ENCODE peak calls at places on chromosomes 2 and 18, in eight cellular contexts. D, K, I, U, V, G, P and C are unnamed samples.

GRCh38 chr2:241956521-241957110 is 87.1 kb downstream of the RTP5 start:
- DNase-seq in G (no peak), D (no peak), K (no peak), V (no peak), U (no peak), I (no peak), P (no peak), C (no peak)

GRCh38 chr2:121696410-121696930 is 40.2 kb downstream of the NIFK start:
- DNase-seq in I (no peak), G (peak; percentile 33), D (no peak), K (no peak), U (no peak), P (no peak), V (no peak), C (no peak)

GRCh38 chr18:33567705-33568104 is 10.3 kb upstream of the ASXL3 start:
- DNase-seq in D (no peak), V (no peak), G (no peak), P (no peak), K (no peak), I (no peak), U (no peak), C (no peak)

GRCh38 chr2:207692206-207693065 is 19.0 kb upstream of the CCNYL1 start:
- DNase-seq in G (peak; percentile 66), P (no peak), U (no peak), I (no peak), V (peak; percentile 66), D (peak; percentile 28), K (peak; percentile 18), C (peak; percentile 32)

GRCh38 chr18:79586436-79587297 is 92.9 kb upstream of the CTDP1 start:
- DNase-seq in K (no peak), V (no peak), U (no peak), G (no peak), I (no peak), D (no peak), P (no peak), C (no peak)

GRCh38 chr2:212448698-212449097 is 89.9 kb downstream of the ERBB4 start:
- DNase-seq in G (no peak), P (no peak), V (no peak), I (no peak), D (no peak), K (no peak), U (no peak), C (no peak)

GRCh38 chr2:147844691-147845607 is at the start of gene ACVR2A:
- DNase-seq in D (peak; percentile 41), V (peak; percentile 76), I (no peak), P (peak; percentile 36), K (peak; percentile 67), G (peak; percentile 78), U (peak; percentile 27), C (peak; percentile 51)

GRCh38 chr2:85851253-85851955 is 37.4 kb downstream of the ST3GAL5 start:
- DNase-seq in I (no peak), U (no peak), D (no peak), G (no peak), V (no peak), P (peak; percentile 55), K (no peak), C (peak; percentile 7)

GRCh38 chr18:45464619-45465018 is 150.7 kb upstream of the SLC14A2 start:
- DNase-seq in U (no peak), D (no peak), I (no peak), G (no peak), K (no peak), P (no peak), V (no peak), C (no peak)

GRCh38 chr18:35949903-35950627 is 22.4 kb upstream of the RMP24 start:
- DNase-seq in D (peak; percentile 42), V (peak; percentile 50), K (peak; percentile 51), U (peak; percentile 23), G (peak; percentile 86), P (peak; percentile 70), I (no peak), C (peak; percentile 73)

GRCh38 chr2:64727843-64728463 is 74.2 kb upstream of the SERTAD2 start:
- DNase-seq in G (peak; percentile 66), D (no peak), I (no peak), P (no peak), V (peak; percentile 48), K (no peak), U (no peak), C (no peak)

GRCh38 chr2:69902213-69902922 is 8.6 kb downstream of the SNRNP27 start:
- DNase-seq in G (no peak), D (no peak), K (no peak), U (no peak), I (no peak), V (peak; percentile 80), P (no peak), C (no peak)

GRCh38 chr2:80105020-80105419 is 199.5 kb downstream of the LRRTM1 start:
- DNase-seq in K (no peak), V (no peak), I (no peak), P (peak; percentile 21), G (no peak), U (no peak), D (no peak), C (no peak)

GRCh38 chr2:28224648-28225471 is 167.8 kb upstream of the FOSL2 start:
- DNase-seq in G (no peak), K (no peak), I (no peak), D (peak; percentile 29), U (no peak), P (peak; percentile 96), V (no peak), C (peak; percentile 92)

GRCh38 chr2:9944330-9944758 is 7.1 kb upstream of the GRHL1 start:
- DNase-seq in G (peak; percentile 12), D (no peak), U (no peak), I (no peak), P (peak; percentile 5), K (no peak), V (no peak), C (no peak)

GRCh38 chr2:232353096-232353495 is 25.5 kb upstream of the ALPP start:
- DNase-seq in D (no peak), G (no peak), U (no peak), K (no peak), I (no peak), V (no peak), P (no peak), C (no peak)